ENCODE peak calls at places on chromosomes 13 and 19, in seven cellular contexts. One of them, this sample, is unnamed.

GRCh38 chr19:3833578-3834348 is 35.1 kb downstream of the ZFR2 start:
- DNase-seq in heart right ventricle: no peak
- DNase-seq in thoracic aorta: no peak
- DNase-seq in mesenchymal stem cell: no peak
- DNase-seq in tibial artery: no peak
- DNase-seq in AG04450: no peak
- DNase-seq in fibroblast of lung: no peak
- DNase-seq in this sample: no peak

GRCh38 chr13:108944760-108945159 is 315.3 kb downstream of the MYO16 start:
- DNase-seq in heart right ventricle: no peak
- DNase-seq in thoracic aorta: no peak
- DNase-seq in mesenchymal stem cell: peak; percentile 53
- DNase-seq in tibial artery: no peak
- DNase-seq in AG04450: no peak
- DNase-seq in fibroblast of lung: peak; percentile 50
- DNase-seq in this sample: no peak

GRCh38 chr19:13164370-13165090 is 14.3 kb downstream of the IER2 start:
- DNase-seq in heart right ventricle: peak; percentile 79
- DNase-seq in thoracic aorta: no peak
- DNase-seq in mesenchymal stem cell: peak; percentile 65
- DNase-seq in tibial artery: peak; percentile 72
- DNase-seq in AG04450: no peak
- DNase-seq in fibroblast of lung: peak; percentile 83
- DNase-seq in this sample: peak; percentile 71

GRCh38 chr19:31515931-31516330 is 166.7 kb upstream of the TSHZ3 start:
- DNase-seq in heart right ventricle: no peak
- DNase-seq in thoracic aorta: no peak
- DNase-seq in mesenchymal stem cell: peak; percentile 15
- DNase-seq in tibial artery: no peak
- DNase-seq in AG04450: no peak
- DNase-seq in fibroblast of lung: peak; percentile 55
- DNase-seq in this sample: no peak

GRCh38 chr13:113976711-113977684 is 3.1 kb upstream of the C13orf46 start:
- DNase-seq in heart right ventricle: no peak
- DNase-seq in thoracic aorta: peak; percentile 2
- DNase-seq in mesenchymal stem cell: no peak
- DNase-seq in tibial artery: peak; percentile 65
- DNase-seq in AG04450: peak; percentile 38
- DNase-seq in fibroblast of lung: peak; percentile 13
- DNase-seq in this sample: no peak

GRCh38 chr19:45311640-45312039 is 11.0 kb downstream of the CKM start:
- DNase-seq in heart right ventricle: peak; percentile 41
- DNase-seq in thoracic aorta: no peak
- DNase-seq in mesenchymal stem cell: no peak
- DNase-seq in tibial artery: no peak
- DNase-seq in AG04450: no peak
- DNase-seq in fibroblast of lung: no peak
- DNase-seq in this sample: no peak

GRCh38 chr19:3483226-3483628 is at the start of gene SMIM44:
- DNase-seq in heart right ventricle: no peak
- DNase-seq in thoracic aorta: no peak
- DNase-seq in mesenchymal stem cell: no peak
- DNase-seq in tibial artery: no peak
- DNase-seq in AG04450: no peak
- DNase-seq in fibroblast of lung: no peak
- DNase-seq in this sample: no peak

GRCh38 chr13:46288570-46289259 is 77.0 kb downstream of the LRRC63 start:
- DNase-seq in heart right ventricle: no peak
- DNase-seq in thoracic aorta: no peak
- DNase-seq in mesenchymal stem cell: peak; percentile 64
- DNase-seq in tibial artery: no peak
- DNase-seq in AG04450: no peak
- DNase-seq in fibroblast of lung: peak; percentile 64
- DNase-seq in this sample: peak; percentile 67

GRCh38 chr13:76148374-76148773 is 512.2 kb downstream of the LMO7 start:
- DNase-seq in heart right ventricle: no peak
- DNase-seq in thoracic aorta: no peak
- DNase-seq in mesenchymal stem cell: no peak
- DNase-seq in tibial artery: no peak
- DNase-seq in AG04450: no peak
- DNase-seq in fibroblast of lung: no peak
- DNase-seq in this sample: no peak

GRCh38 chr19:10292206-10292788 is 2.5 kb downstream of the ICAM5 start:
- DNase-seq in heart right ventricle: peak; percentile 85
- DNase-seq in thoracic aorta: peak; percentile 28
- DNase-seq in mesenchymal stem cell: peak; percentile 76
- DNase-seq in tibial artery: peak; percentile 82
- DNase-seq in AG04450: no peak
- DNase-seq in fibroblast of lung: peak; percentile 59
- DNase-seq in this sample: peak; percentile 81

GRCh38 chr19:16023558-16023915 is 52.8 kb upstream of the TPM4 start:
- DNase-seq in heart right ventricle: no peak
- DNase-seq in thoracic aorta: no peak
- DNase-seq in mesenchymal stem cell: no peak
- DNase-seq in tibial artery: peak; percentile 44
- DNase-seq in AG04450: no peak
- DNase-seq in fibroblast of lung: no peak
- DNase-seq in this sample: no peak

GRCh38 chr13:47869780-47870179 is 131.3 kb downstream of the SUCLA2 start:
- DNase-seq in heart right ventricle: no peak
- DNase-seq in thoracic aorta: no peak
- DNase-seq in mesenchymal stem cell: no peak
- DNase-seq in tibial artery: no peak
- DNase-seq in AG04450: no peak
- DNase-seq in fibroblast of lung: no peak
- DNase-seq in this sample: no peak

GRCh38 chr13:101230271-101230890 is 185.9 kb downstream of the NALCN start:
- DNase-seq in heart right ventricle: no peak
- DNase-seq in thoracic aorta: no peak
- DNase-seq in mesenchymal stem cell: no peak
- DNase-seq in tibial artery: no peak
- DNase-seq in AG04450: no peak
- DNase-seq in fibroblast of lung: no peak
- DNase-seq in this sample: no peak

GRCh38 chr13:103815619-103816018 is 749.4 kb upstream of the SLC10A2 start:
- DNase-seq in heart right ventricle: no peak
- DNase-seq in thoracic aorta: no peak
- DNase-seq in mesenchymal stem cell: no peak
- DNase-seq in tibial artery: no peak
- DNase-seq in AG04450: no peak
- DNase-seq in fibroblast of lung: no peak
- DNase-seq in this sample: no peak

GRCh38 chr13:26247608-26248007 is 6.3 kb upstream of the CDK8 start:
- DNase-seq in heart right ventricle: no peak
- DNase-seq in thoracic aorta: no peak
- DNase-seq in mesenchymal stem cell: peak; percentile 78
- DNase-seq in tibial artery: no peak
- DNase-seq in AG04450: no peak
- DNase-seq in fibroblast of lung: no peak
- DNase-seq in this sample: no peak

GRCh38 chr13:64164435-64164834 is 2748.8 kb upstream of the PCDH20 start:
- DNase-seq in heart right ventricle: peak; percentile 3
- DNase-seq in thoracic aorta: no peak
- DNase-seq in mesenchymal stem cell: no peak
- DNase-seq in tibial artery: no peak
- DNase-seq in AG04450: no peak
- DNase-seq in fibroblast of lung: no peak
- DNase-seq in this sample: no peak

GRCh38 chr13:43329702-43330101 is 306.3 kb downstream of the DNAJC15 start:
- DNase-seq in heart right ventricle: no peak
- DNase-seq in thoracic aorta: no peak
- DNase-seq in mesenchymal stem cell: no peak
- DNase-seq in tibial artery: no peak
- DNase-seq in AG04450: no peak
- DNase-seq in fibroblast of lung: no peak
- DNase-seq in this sample: no peak

GRCh38 chr19:15815306-15815705 is at the start of gene OR10H1:
- DNase-seq in heart right ventricle: no peak
- DNase-seq in thoracic aorta: no peak
- DNase-seq in mesenchymal stem cell: no peak
- DNase-seq in tibial artery: no peak
- DNase-seq in AG04450: no peak
- DNase-seq in fibroblast of lung: no peak
- DNase-seq in this sample: no peak

GRCh38 chr13:38635030-38635429 is 51.8 kb upstream of the FREM2 start:
- DNase-seq in heart right ventricle: no peak
- DNase-seq in thoracic aorta: no peak
- DNase-seq in mesenchymal stem cell: no peak
- DNase-seq in tibial artery: no peak
- DNase-seq in AG04450: no peak
- DNase-seq in fibroblast of lung: no peak
- DNase-seq in this sample: no peak

GRCh38 chr19:1126984-1127760 is 23.4 kb downstream of the GPX4 start:
- DNase-seq in heart right ventricle: no peak
- DNase-seq in thoracic aorta: no peak
- DNase-seq in mesenchymal stem cell: no peak
- DNase-seq in tibial artery: no peak
- DNase-seq in AG04450: no peak
- DNase-seq in fibroblast of lung: no peak
- DNase-seq in this sample: no peak

GRCh38 chr19:1131718-1132552 is 28.1 kb downstream of the GPX4 start:
- DNase-seq in heart right ventricle: peak; percentile 83
- DNase-seq in thoracic aorta: peak; percentile 91
- DNase-seq in mesenchymal stem cell: peak; percentile 95
- DNase-seq in tibial artery: peak; percentile 92
- DNase-seq in AG04450: peak; percentile 43
- DNase-seq in fibroblast of lung: peak; percentile 84
- DNase-seq in this sample: peak; percentile 89

GRCh38 chr19:1128111-1128510 is 24.3 kb downstream of the GPX4 start:
- DNase-seq in heart right ventricle: no peak
- DNase-seq in thoracic aorta: no peak
- DNase-seq in mesenchymal stem cell: no peak
- DNase-seq in tibial artery: no peak
- DNase-seq in AG04450: no peak
- DNase-seq in fibroblast of lung: no peak
- DNase-seq in this sample: no peak

GRCh38 chr19:1130801-1131717 is 27.3 kb downstream of the GPX4 start:
- DNase-seq in heart right ventricle: no peak
- DNase-seq in thoracic aorta: no peak
- DNase-seq in mesenchymal stem cell: peak; percentile 47
- DNase-seq in tibial artery: no peak
- DNase-seq in AG04450: no peak
- DNase-seq in fibroblast of lung: no peak
- DNase-seq in this sample: peak; percentile 41

DNA sequence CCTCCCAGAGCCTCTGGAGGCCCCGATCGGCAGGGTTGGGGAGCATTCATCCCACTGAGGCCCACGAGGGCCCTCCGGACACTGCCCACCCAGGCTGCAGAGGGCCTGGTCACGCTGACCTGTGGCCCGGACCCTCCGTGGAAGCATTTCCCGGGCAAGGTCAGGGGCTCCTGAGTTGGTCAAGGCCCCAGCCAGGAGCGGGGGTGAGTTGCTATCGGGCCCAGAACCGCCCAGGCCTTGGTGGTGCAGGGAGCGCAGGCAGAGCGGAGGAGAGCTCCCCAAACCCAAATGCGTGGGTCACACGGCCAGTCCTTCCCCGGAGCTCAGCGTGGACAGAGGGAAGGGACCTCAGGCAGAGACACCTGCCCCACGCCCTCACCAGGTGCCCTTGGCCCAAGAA is 25.7 kb downstream of the GPX4 start:
- DNase-seq in heart right ventricle: no peak
- DNase-seq in thoracic aorta: no peak
- DNase-seq in mesenchymal stem cell: no peak
- DNase-seq in tibial artery: no peak
- DNase-seq in AG04450: no peak
- DNase-seq in fibroblast of lung: no peak
- DNase-seq in this sample: no peak
- H3K27ac ChIP-seq in heart right ventricle: peak overlapping the region; percentile 96
- H3K27ac ChIP-seq in thoracic aorta: no peak overlapping the region
- H3K27ac ChIP-seq in mesenchymal stem cell: no peak overlapping the region
- H3K27ac ChIP-seq in tibial artery: peak overlapping the region; percentile 1
- H3K27ac ChIP-seq in AG04450: no peak overlapping the region
- H3K27ac ChIP-seq in fibroblast of lung: no peak overlapping the region
- H3K27ac ChIP-seq in this sample: no peak overlapping the region

GRCh38 chr19:35167251-35168119 is 12.9 kb downstream of the FXYD5 start:
- DNase-seq in heart right ventricle: no peak
- DNase-seq in thoracic aorta: no peak
- DNase-seq in mesenchymal stem cell: no peak
- DNase-seq in tibial artery: peak; percentile 7
- DNase-seq in AG04450: no peak
- DNase-seq in fibroblast of lung: no peak
- DNase-seq in this sample: no peak
- H3K27ac ChIP-seq in heart right ventricle: peak overlapping the region; percentile 57
- H3K27ac ChIP-seq in thoracic aorta: no peak overlapping the region
- H3K27ac ChIP-seq in mesenchymal stem cell: peak overlapping the region; percentile 51
- H3K27ac ChIP-seq in tibial artery: no peak overlapping the region
- H3K27ac ChIP-seq in AG04450: no peak overlapping the region
- H3K27ac ChIP-seq in fibroblast of lung: no peak overlapping the region
- H3K27ac ChIP-seq in this sample: no peak overlapping the region

GRCh38 chr19:55269299-55269698 is 10.5 kb upstream of the PPP6R1 start:
- DNase-seq in heart right ventricle: no peak
- DNase-seq in thoracic aorta: no peak
- DNase-seq in mesenchymal stem cell: no peak
- DNase-seq in tibial artery: no peak
- DNase-seq in AG04450: no peak
- DNase-seq in fibroblast of lung: no peak
- DNase-seq in this sample: no peak
- H3K27ac ChIP-seq in heart right ventricle: no peak overlapping the region
- H3K27ac ChIP-seq in thoracic aorta: no peak overlapping the region
- H3K27ac ChIP-seq in mesenchymal stem cell: no peak overlapping the region
- H3K27ac ChIP-seq in tibial artery: no peak overlapping the region
- H3K27ac ChIP-seq in AG04450: no peak overlapping the region
- H3K27ac ChIP-seq in fibroblast of lung: no peak overlapping the region
- H3K27ac ChIP-seq in this sample: no peak overlapping the region

GRCh38 chr19:32857584-32857983 is 12.0 kb downstream of the SLC7A9 start:
- DNase-seq in heart right ventricle: no peak
- DNase-seq in thoracic aorta: no peak
- DNase-seq in mesenchymal stem cell: no peak
- DNase-seq in tibial artery: peak; percentile 9
- DNase-seq in AG04450: no peak
- DNase-seq in fibroblast of lung: no peak
- DNase-seq in this sample: no peak

GRCh38 chr19:32858559-32858958 is 11.0 kb downstream of the SLC7A9 start:
- DNase-seq in heart right ventricle: no peak
- DNase-seq in thoracic aorta: no peak
- DNase-seq in mesenchymal stem cell: no peak
- DNase-seq in tibial artery: peak; percentile 3
- DNase-seq in AG04450: no peak
- DNase-seq in fibroblast of lung: no peak
- DNase-seq in this sample: no peak

GRCh38 chr19:32861596-32861995 is 8.0 kb downstream of the SLC7A9 start:
- DNase-seq in heart right ventricle: no peak
- DNase-seq in thoracic aorta: no peak
- DNase-seq in mesenchymal stem cell: no peak
- DNase-seq in tibial artery: peak; percentile 16
- DNase-seq in AG04450: no peak
- DNase-seq in fibroblast of lung: no peak
- DNase-seq in this sample: no peak

GRCh38 chr19:32859591-32859990 is 10.0 kb downstream of the SLC7A9 start:
- DNase-seq in heart right ventricle: no peak
- DNase-seq in thoracic aorta: no peak
- DNase-seq in mesenchymal stem cell: no peak
- DNase-seq in tibial artery: peak; percentile 57
- DNase-seq in AG04450: no peak
- DNase-seq in fibroblast of lung: no peak
- DNase-seq in this sample: no peak

GRCh38 chr19:32858155-32858554 is 11.4 kb downstream of the SLC7A9 start:
- DNase-seq in heart right ventricle: no peak
- DNase-seq in thoracic aorta: no peak
- DNase-seq in mesenchymal stem cell: no peak
- DNase-seq in tibial artery: peak; percentile 57
- DNase-seq in AG04450: no peak
- DNase-seq in fibroblast of lung: no peak
- DNase-seq in this sample: no peak
- H3K27ac ChIP-seq in heart right ventricle: no peak overlapping the region
- H3K27ac ChIP-seq in thoracic aorta: no peak overlapping the region
- H3K27ac ChIP-seq in mesenchymal stem cell: no peak overlapping the region
- H3K27ac ChIP-seq in tibial artery: no peak overlapping the region
- H3K27ac ChIP-seq in AG04450: no peak overlapping the region
- H3K27ac ChIP-seq in fibroblast of lung: no peak overlapping the region
- H3K27ac ChIP-seq in this sample: no peak overlapping the region

This sample was measured in OCI-LY7.